ENCODE peak calls at places on chromosomes 7 and 10, in seven cellular contexts. O, Y, P, N, H, R and S are unnamed samples.
A peak's percentile ranks its signal among the peaks of the same experiment; 100 is the strongest.

GRCh38 chr7:108324053-108325038 is 131.9 kb downstream of the NRCAM start:
- ATAC-seq in O (no peak), Y (no peak), P (no peak), N (no peak), H (no peak), R (no peak), S (no peak)

GRCh38 chr7:29987821-29988317 is 1.7 kb downstream of the SCRN1 start:
- ATAC-seq in O (peak; percentile 62), Y (no peak), P (no peak), N (no peak), H (peak; percentile 35), R (no peak), S (no peak)

GRCh38 chr7:105026750-105027149 is 12.7 kb downstream of the KMT2E start:
- ATAC-seq in O (no peak), Y (no peak), P (no peak), N (peak; percentile 6), H (no peak), R (peak; percentile 6), S (no peak)

GRCh38 chr10:133257489-133258065 is 19.1 kb downstream of the ADAM8 start:
- ATAC-seq in O (peak; percentile 62), Y (no peak), P (no peak), N (no peak), H (peak; percentile 25), R (peak; percentile 24), S (no peak)

GRCh38 chr10:128268015-128268722 is 141.9 kb upstream of the MKI67 start:
- ATAC-seq in O (no peak), Y (no peak), P (no peak), N (no peak), H (peak; percentile 22), R (no peak), S (no peak)

GRCh38 chr7:28988091-28988490 is 30.0 kb upstream of the TRIL start:
- ATAC-seq in O (no peak), Y (no peak), P (no peak), N (no peak), H (no peak), R (no peak), S (no peak)

GRCh38 chr10:79115302-79115701 is 46.5 kb downstream of the ZMIZ1 start:
- ATAC-seq in O (no peak), Y (no peak), P (no peak), N (no peak), H (no peak), R (no peak), S (peak; percentile 10)

GRCh38 chr7:45092100-45092930 is 3.5 kb upstream of the NACAD start:
- ATAC-seq in O (no peak), Y (no peak), P (no peak), N (no peak), H (no peak), R (no peak), S (no peak)

GRCh38 chr10:32995751-32996150 is 37.7 kb upstream of the ITGB1 start:
- ATAC-seq in O (no peak), Y (no peak), P (peak; percentile 34), N (no peak), H (no peak), R (no peak), S (no peak)

GRCh38 chr7:146701166-146701565 is 584.6 kb downstream of the CNTNAP2 start:
- ATAC-seq in O (no peak), Y (no peak), P (no peak), N (no peak), H (no peak), R (no peak), S (no peak)

GRCh38 chr7:64618785-64619456 is 47.0 kb upstream of the ZNF107 start:
- ATAC-seq in O (no peak), Y (no peak), P (peak; percentile 73), N (no peak), H (peak; percentile 83), R (no peak), S (peak; percentile 48)

GRCh38 chr10:80767940-80768339 is 230.2 kb downstream of the SH2D4B start:
- ATAC-seq in O (no peak), Y (no peak), P (no peak), N (no peak), H (no peak), R (no peak), S (no peak)

GRCh38 chr10:35136263-35136815 is 9.7 kb downstream of the CREM start:
- ATAC-seq in O (no peak), Y (no peak), P (peak; percentile 40), N (no peak), H (peak; percentile 47), R (peak; percentile 46), S (no peak)

GRCh38 chr10:11353229-11353896 is 258.1 kb downstream of the USP6NL start:
- ATAC-seq in O (no peak), Y (no peak), P (no peak), N (peak; percentile 44), H (no peak), R (no peak), S (peak; percentile 48)

GRCh38 chr10:30420266-30420665 is 13.7 kb upstream of the MAP3K8 start:
- ATAC-seq in O (no peak), Y (no peak), P (no peak), N (no peak), H (no peak), R (peak; percentile 45), S (no peak)

GRCh38 chr10:100569687-100570517 is 34.2 kb downstream of the HIF1AN start:
- ATAC-seq in O (peak; percentile 35), Y (peak; percentile 32), P (no peak), N (no peak), H (no peak), R (no peak), S (no peak)

GRCh38 chr7:140463111-140463510 is 16.2 kb downstream of the MKRN1 start:
- ATAC-seq in O (no peak), Y (no peak), P (no peak), N (peak; percentile 57), H (no peak), R (no peak), S (peak; percentile 34)

GRCh38 chr7:156090988-156091387 is 278.7 kb upstream of the SHH start:
- ATAC-seq in O (no peak), Y (no peak), P (no peak), N (no peak), H (no peak), R (no peak), S (no peak)

GRCh38 chr7:96949766-96950165 is 55.6 kb upstream of the DLX6 start:
- ATAC-seq in O (peak; percentile 48), Y (no peak), P (peak; percentile 79), N (no peak), H (peak; percentile 8), R (no peak), S (no peak)

GRCh38 chr10:96833220-96834001 is 1.3 kb downstream of the LCOR start:
- ATAC-seq in O (no peak), Y (no peak), P (peak; percentile 1), N (no peak), H (peak; percentile 11), R (no peak), S (no peak)

GRCh38 chr10:85713885-85714284 is 652.7 kb downstream of the GRID1 start:
- ATAC-seq in O (no peak), Y (no peak), P (no peak), N (no peak), H (no peak), R (no peak), S (no peak)

GRCh38 chr7:135334830-135335543 is 101.3 kb downstream of the STRA8 start:
- ATAC-seq in O (peak; percentile 6), Y (no peak), P (peak; percentile 28), N (no peak), H (no peak), R (no peak), S (no peak)

GRCh38 chr7:121038717-121039509 is 50.4 kb downstream of the CPED1 start:
- ATAC-seq in O (no peak), Y (no peak), P (no peak), N (no peak), H (no peak), R (no peak), S (no peak)

GRCh38 chr10:3122486-3123205 is 49.9 kb downstream of the PITRM1 start:
- ATAC-seq in O (no peak), Y (no peak), P (no peak), N (no peak), H (no peak), R (no peak), S (no peak)

GRCh38 chr10:124619802-124620490 is 124.2 kb downstream of the FAM53B start:
- ATAC-seq in O (no peak), Y (no peak), P (no peak), N (no peak), H (no peak), R (peak; percentile 12), S (no peak)

GRCh38 chr7:151009340-151010001 is 14.8 kb downstream of the ATG9B start:
- ATAC-seq in O (no peak), Y (no peak), P (no peak), N (no peak), H (no peak), R (no peak), S (no peak)

GRCh38 chr7:6497637-6497905 is 49.8 kb upstream of the DAGLB start:
- ATAC-seq in O (no peak), Y (no peak), P (no peak), N (no peak), H (no peak), R (no peak), S (no peak)

GRCh38 chr7:74527842-74528241 is 74.1 kb downstream of the GTF2IRD1 start:
- ATAC-seq in O (peak; percentile 90), Y (no peak), P (no peak), N (no peak), H (no peak), R (no peak), S (no peak)

GRCh38 chr10:97608991-97609561 is 19.6 kb downstream of the C10orf62 start:
- ATAC-seq in O (no peak), Y (no peak), P (peak; percentile 88), N (no peak), H (peak; percentile 26), R (no peak), S (no peak)

GRCh38 chr10:71280825-71281224 is 38.2 kb upstream of the SLC29A3 start:
- ATAC-seq in O (no peak), Y (no peak), P (no peak), N (no peak), H (no peak), R (no peak), S (no peak)

GRCh38 chr7:123538189-123538714 is 3.9 kb upstream of the IQUB start:
- ATAC-seq in O (no peak), Y (no peak), P (no peak), N (no peak), H (no peak), R (no peak), S (no peak)

GRCh38 chr7:140639366-140640053 is 1.1 kb downstream of the DENND2A start:
- ATAC-seq in O (peak; percentile 25), Y (peak; percentile 20), P (peak; percentile 56), N (peak; percentile 38), H (peak; percentile 42), R (peak; percentile 16), S (peak; percentile 40)

GRCh38 chr10:51377070-51377931 is 303.0 kb downstream of the PRKG1 start:
- ATAC-seq in O (peak; percentile 84), Y (no peak), P (peak; percentile 47), N (no peak), H (no peak), R (no peak), S (no peak)

GRCh38 chr10:72637398-72637857 is 11.5 kb upstream of the MICU1 start:
- ATAC-seq in O (no peak), Y (peak; percentile 79), P (peak; percentile 97), N (peak; percentile 95), H (peak; percentile 91), R (no peak), S (peak; percentile 95)

GRCh38 chr10:71597821-71598498 is 121.6 kb downstream of the C10orf105 start:
- ATAC-seq in O (peak; percentile 47), Y (no peak), P (peak; percentile 80), N (no peak), H (peak; percentile 84), R (no peak), S (no peak)

GRCh38 chr10:19629559-19629958 is 186.7 kb upstream of the PLXDC2 start:
- ATAC-seq in O (peak; percentile 52), Y (no peak), P (peak; percentile 97), N (no peak), H (peak; percentile 94), R (no peak), S (no peak)

GRCh38 chr10:44198096-44198779 is 186.7 kb downstream of the CXCL12 start:
- ATAC-seq in O (no peak), Y (no peak), P (peak; percentile 9), N (no peak), H (peak; percentile 69), R (no peak), S (no peak)

GRCh38 chr7:28625446-28625845 is 213.1 kb downstream of the CREB5 start:
- ATAC-seq in O (no peak), Y (no peak), P (no peak), N (no peak), H (peak; percentile 40), R (no peak), S (no peak)